ENCODE peak calls at places on chromosomes 11 and 22, in four cellular contexts. One of them, this sample, is unnamed.
A peak's percentile ranks its signal among the peaks of the same experiment; 100 is the strongest.

GRCh38 chr11:122670131-122670530 is 14.6 kb downstream of the UBASH3B start:
- DNase-seq in posterior vena cava: no peak
- DNase-seq in posterior cingulate gyrus: no peak
- DNase-seq in nucleus accumbens: no peak
- DNase-seq in this sample: no peak

GRCh38 chr11:107182983-107183382 is 164.7 kb upstream of the GUCY1A2 start:
- DNase-seq in posterior vena cava: no peak
- DNase-seq in posterior cingulate gyrus: no peak
- DNase-seq in nucleus accumbens: no peak
- DNase-seq in this sample: no peak

GRCh38 chr11:808427-809286 is 1.1 kb upstream of the RPLP2 start:
- DNase-seq in posterior vena cava: peak; percentile 95
- DNase-seq in posterior cingulate gyrus: no peak
- DNase-seq in nucleus accumbens: no peak
- DNase-seq in this sample: peak; percentile 45

GRCh38 chr11:133817449-133817848 is 27.9 kb downstream of the SPATA19 start:
- DNase-seq in posterior vena cava: no peak
- DNase-seq in posterior cingulate gyrus: no peak
- DNase-seq in nucleus accumbens: no peak
- DNase-seq in this sample: no peak

GRCh38 chr11:19785265-19785664 is 72.6 kb downstream of the NAV2 start:
- DNase-seq in posterior vena cava: no peak
- DNase-seq in posterior cingulate gyrus: no peak
- DNase-seq in nucleus accumbens: no peak
- DNase-seq in this sample: no peak

GRCh38 chr11:93903989-93904388 is 53.6 kb upstream of the VSTM5 start:
- DNase-seq in posterior vena cava: no peak
- DNase-seq in posterior cingulate gyrus: no peak
- DNase-seq in nucleus accumbens: no peak
- DNase-seq in this sample: no peak

GRCh38 chr22:42758929-42759629 is 38.4 kb upstream of the A4GALT start:
- DNase-seq in posterior vena cava: no peak
- DNase-seq in posterior cingulate gyrus: no peak
- DNase-seq in nucleus accumbens: no peak
- DNase-seq in this sample: no peak

GRCh38 chr11:77371646-77372045 is 70.2 kb upstream of the GDPD4 start:
- DNase-seq in posterior vena cava: no peak
- DNase-seq in posterior cingulate gyrus: no peak
- DNase-seq in nucleus accumbens: no peak
- DNase-seq in this sample: no peak

GRCh38 chr11:35617316-35617686 is 959 bp upstream of the FJX1 start:
- DNase-seq in posterior vena cava: no peak
- DNase-seq in posterior cingulate gyrus: no peak
- DNase-seq in nucleus accumbens: no peak
- DNase-seq in this sample: no peak

GRCh38 chr11:70109006-70109405 is 30.9 kb downstream of the ANO1 start:
- DNase-seq in posterior vena cava: no peak
- DNase-seq in posterior cingulate gyrus: no peak
- DNase-seq in nucleus accumbens: no peak
- DNase-seq in this sample: no peak

This sample was measured in Ammon's horn.